ENCODE peak calls at places on chromosome 10, in ten cellular contexts. M is IMR-90; F is T47D; G is HCEC 1CT; X is stimulated activated CD4-positive, alpha-beta T cell treated with anti-CD3 and anti-CD28 coated beads, Interleukin-4, amount 100 ng/mL, for 24 hours; K is GM04503; O is stimulated activated CD8-positive, alpha-beta memory T cell treated with anti-CD3 and anti-CD28 coated beads, Interleukin-15, amount 100 ng/mL, for 1 hour; R is fibroblast of pulmonary artery; T is NCI-H2081; J is DMS79 treated with DMSO at 0.1 percent for 48 hours. L is an unnamed sample.

GRCh38 chr10:58755688-58756087 is 243.0 kb downstream of the BICC1 start:
- DNase-seq in K (peak), X (no peak), R (peak), J (no peak), T (no peak), O (no peak), M (peak), G (peak), F (no peak), L (no peak)

GRCh38 chr10:97618733-97619132 is 14.6 kb downstream of the MORN4 start:
- DNase-seq in R (no peak), K (no peak), O (no peak), G (no peak), T (no peak), J (no peak), F (no peak), M (no peak), X (no peak), L (no peak)

GRCh38 chr10:17645591-17646345 is 1.8 kb downstream of the STAM start:
- DNase-seq in X (peak), M (peak), J (no peak), T (no peak), K (no peak), F (no peak), G (no peak), O (no peak), R (no peak), L (no peak)

GRCh38 chr10:12782537-12782936 is 219.0 kb downstream of the CCDC3 start:
- DNase-seq in O (no peak), K (no peak), R (peak), X (peak), F (no peak), J (no peak), T (no peak), G (peak), M (peak), L (peak)

GRCh38 chr10:69285699-69286098 is 7.4 kb downstream of the HK1 start:
- DNase-seq in X (no peak), J (no peak), R (no peak), M (no peak), G (no peak), K (no peak), T (no peak), F (no peak), O (no peak), L (no peak)

GRCh38 chr10:87775766-87776165 is 42.3 kb downstream of the ATAD1 start:
- DNase-seq in F (no peak), M (peak), O (no peak), K (no peak), T (no peak), J (no peak), G (peak), X (no peak), R (peak), L (no peak)

GRCh38 chr10:72764151-72764550 is 72.2 kb downstream of the MCU start:
- DNase-seq in R (peak), G (peak), F (no peak), T (no peak), J (no peak), X (no peak), K (peak), M (peak), O (no peak), L (no peak)

GRCh38 chr10:33370434-33370930 is 36.0 kb upstream of the NRP1 start:
- DNase-seq in O (no peak), K (no peak), T (no peak), F (no peak), J (no peak), M (peak), R (no peak), X (no peak), G (no peak), L (no peak)

GRCh38 chr10:121598261-121599249 is at the start of gene FGFR2:
- DNase-seq in G (no peak), M (no peak), F (peak), J (peak), K (no peak), X (no peak), T (no peak), O (no peak), R (peak), L (peak)

L was measured in GM13977.